ENCODE peak calls at places on chromosomes 11 and 22, in seven cellular contexts. H is activated CD4-positive, alpha-beta T cell treated with anti-CD3 and anti-CD28 coated beads, Interleukin-2, amount 10 ng/mL, durations not matched to agents 7 days and 5 days; A is H4; K is GM12891; M is stimulated activated CD4-positive, alpha-beta T cell treated with anti-CD3 and anti-CD28 coated beads, Interleukin-4, amount 100 ng/mL, for 1 hour; B is NCI-H1092 treated with DMSO at 0.1 percent for 48 hours; S is GM04504. U is an unnamed sample.

GRCh38 chr11:133678211-133678610 is 145.9 kb upstream of the OPCML start:
- DNase-seq in M (no peak), S (no peak), K (no peak), A (no peak), H (no peak), B (no peak), U (no peak)

GRCh38 chr11:31798057-31799035 is 12.8 kb downstream of the PAX6 start:
- DNase-seq in S (no peak), M (no peak), H (no peak), A (no peak), B (no peak), K (no peak), U (peak)

GRCh38 chr11:119977584-119977860 is 160.4 kb downstream of the TRIM29 start:
- DNase-seq in B (no peak), A (no peak), H (no peak), S (no peak), M (no peak), K (no peak), U (no peak)

GRCh38 chr22:49934144-49934890 is 15.9 kb downstream of the CRELD2 start:
- DNase-seq in M (no peak), K (no peak), H (peak), A (peak), S (no peak), B (no peak), U (no peak)

GRCh38 chr11:118241191-118242098 is 10.7 kb downstream of the MPZL3 start:
- DNase-seq in A (peak), S (no peak), K (no peak), H (peak), M (peak), B (no peak), U (peak)

GRCh38 chr11:85772700-85773099 is 38.2 kb downstream of the SYTL2 start:
- DNase-seq in A (no peak), B (no peak), H (no peak), M (no peak), S (peak), K (no peak), U (no peak)

GRCh38 chr11:101436511-101437142 is 147.2 kb downstream of the TRPC6 start:
- DNase-seq in K (no peak), M (no peak), H (no peak), A (peak), B (peak), S (no peak), U (peak)

GRCh38 chr11:65040520-65041205 is 347 bp upstream of the SAC3D1 start:
- DNase-seq in S (peak), A (peak), K (peak), H (peak), M (peak), B (peak), U (peak)

GRCh38 chr11:122285021-122285420 is 169.0 kb upstream of the BLID start:
- DNase-seq in B (no peak), S (no peak), M (no peak), A (no peak), K (no peak), H (no peak), U (no peak)

GRCh38 chr11:93054881-93055280 is 85.4 kb downstream of the MTNR1B start:
- DNase-seq in A (peak), S (peak), M (no peak), K (no peak), H (no peak), B (no peak), U (peak)

GRCh38 chr11:64729851-64730382 is 6.9 kb upstream of the NRXN2 start:
- DNase-seq in M (no peak), A (no peak), B (no peak), S (no peak), K (no peak), H (no peak), U (no peak)

GRCh38 chr11:68837583-68838571 is 3.8 kb downstream of the CPT1A start:
- DNase-seq in B (no peak), S (no peak), M (no peak), A (no peak), H (no peak), K (no peak), U (no peak)

GRCh38 chr11:17207317-17208256 is at the start of gene PIK3C2A:
- DNase-seq in K (peak), M (peak), B (peak), S (peak), A (peak), H (peak), U (peak)

GRCh38 chr22:49789289-49790141 is 38.2 kb downstream of the BRD1 start:
- DNase-seq in A (no peak), K (no peak), H (peak), S (no peak), B (no peak), M (peak), U (no peak)

GRCh38 chr11:2415171-2415570 is 14.6 kb downstream of the TSSC4 start:
- DNase-seq in H (no peak), M (no peak), B (no peak), S (no peak), K (no peak), A (no peak), U (no peak)

GRCh38 chr11:111591187-111591960 is 10.9 kb upstream of the SIK2 start:
- DNase-seq in M (no peak), S (no peak), B (no peak), H (no peak), K (no peak), A (no peak), U (no peak)

U was measured in erythroblast.